ENCODE peak calls at places on chromosomes 12 and 14, in five cellular contexts. A, M, E, C and T are unnamed samples. For H3K4me1, the result is how much of the 10 kb centered on the place peaks cover.

GRCh38 chr12:14723763-14724162 is 27.4 kb upstream of the GUCY2C start:
- DNase-seq in A (no peak), M (peak), E (peak), C (peak), T (no peak)

GRCh38 chr12:132263061-132263360 is 66.4 kb downstream of the GALNT9 start:
- DNase-seq in A (no peak), M (no peak), E (no peak), C (no peak), T (no peak)

GRCh38 chr12:97075583-97076268 is 168.7 kb downstream of the NEDD1 start:
- DNase-seq in A (no peak), M (no peak), E (no peak), C (no peak), T (no peak)

GRCh38 chr14:75433631-75434556 is 6.1 kb downstream of the JDP2 start:
- DNase-seq in A (no peak), M (no peak), E (peak), C (peak), T (no peak)

GRCh38 chr12:62933871-62934798 is 815 bp downstream of the PPM1H start:
- DNase-seq in A (peak), M (peak), E (peak), C (peak), T (peak)

GRCh38 chr14:71372411-71372838 is 465.2 kb downstream of the PCNX1 start:
- DNase-seq in A (no peak), M (no peak), E (peak), C (no peak), T (no peak)

GRCh38 chr14:81031488-81031887 is 76.1 kb downstream of the TSHR start:
- DNase-seq in A (no peak), M (no peak), E (no peak), C (no peak), T (no peak)

GRCh38 chr12:48901278-48901677 is 24.0 kb downstream of the FKBP11 start:
- DNase-seq in A (no peak), M (no peak), E (no peak), C (no peak), T (no peak)

GRCh38 chr14:80425686-80426085 is 214.4 kb upstream of the DIO2 start:
- DNase-seq in A (no peak), M (no peak), E (peak), C (no peak), T (no peak)

GRCh38 chr12:27595231-27595642 is 71.2 kb downstream of the PPFIBP1 start:
- DNase-seq in A (no peak), M (peak), E (peak), C (no peak), T (no peak)

GRCh38 chr12:43914923-43915468 is 79.1 kb downstream of the TMEM117 start:
- DNase-seq in A (no peak), M (no peak), E (peak), C (no peak), T (no peak)

GRCh38 chr12:558595-558994 is 98.9 kb downstream of the B4GALNT3 start:
- DNase-seq in A (no peak), M (no peak), E (no peak), C (no peak), T (no peak)

GRCh38 chr14:97046991-97047390 is 249.8 kb downstream of the VRK1 start:
- DNase-seq in A (no peak), M (no peak), E (no peak), C (no peak), T (no peak)

GRCh38 chr14:80638620-80639215 is 302.8 kb downstream of the CEP128 start:
- DNase-seq in A (no peak), M (no peak), E (no peak), C (no peak), T (no peak)

GRCh38 chr14:98408713-98409112 is 863.3 kb downstream of the BCL11B start:
- DNase-seq in A (no peak), M (no peak), E (no peak), C (peak), T (no peak)

GRCh38 chr12:53596920-53597363 is 29.2 kb downstream of the ATF7 start:
- DNase-seq in A (no peak), M (no peak), E (no peak), C (no peak), T (no peak)

GRCh38 chr14:100252684-100253083 is 13.7 kb downstream of the YY1 start:
- DNase-seq in A (no peak), M (no peak), E (no peak), C (no peak), T (no peak)

GRCh38 chr14:100246136-100246535 is 7.2 kb downstream of the YY1 start:
- DNase-seq in A (no peak), M (no peak), E (no peak), C (no peak), T (no peak)

GRCh38 chr14:100250732-100251465 is 12.0 kb downstream of the YY1 start:
- DNase-seq in A (no peak), M (no peak), E (no peak), C (no peak), T (no peak)

GRCh38 chr14:100241279-100241678 is 2.3 kb downstream of the YY1 start:
- DNase-seq in A (no peak), M (no peak), E (no peak), C (no peak), T (no peak)

GRCh38 chr14:100246809-100247428 is 8.0 kb downstream of the YY1 start:
- DNase-seq in A (no peak), M (no peak), E (peak), C (no peak), T (no peak)
- H3K4me1 ChIP-seq in A (half or more), M (half or more), E (under half), C (under half), T (half or more)

DNA sequence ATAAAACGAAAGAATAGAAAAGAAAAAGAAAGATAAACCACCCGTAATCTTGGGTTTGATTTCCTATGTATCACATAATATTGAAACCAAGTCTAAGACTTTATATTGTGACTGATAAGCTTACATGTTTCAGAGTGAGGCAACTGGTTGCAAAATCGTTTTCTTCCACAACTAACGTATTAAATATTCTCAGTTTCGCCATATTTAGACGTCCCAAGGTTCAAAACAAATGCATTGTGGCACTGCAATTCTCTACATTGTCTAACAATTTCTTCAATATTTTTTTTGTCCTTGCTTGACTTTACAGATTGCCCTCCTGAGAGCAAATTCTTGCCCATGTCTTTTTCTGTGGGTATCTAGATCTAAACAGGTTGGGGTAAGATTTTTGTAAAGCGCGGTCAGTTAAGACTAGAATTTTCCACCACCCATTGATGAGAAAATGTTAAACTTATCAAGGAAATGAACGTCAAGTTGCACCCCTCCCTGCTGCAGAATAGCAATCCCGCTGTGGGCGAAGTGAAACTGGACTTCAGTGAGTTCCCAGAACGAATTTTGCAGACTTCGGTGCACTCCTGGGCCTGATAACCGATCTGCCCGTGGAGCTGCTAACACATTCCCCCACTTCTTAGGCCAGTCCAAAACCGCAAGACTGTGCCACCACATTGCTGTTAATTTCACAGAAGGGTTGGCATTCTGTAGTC is 2.7 kb downstream of the TBX3 start:
- DNase-seq in A (no peak), M (no peak), E (no peak), C (no peak), T (no peak)
- TF ChIP-seq CTCF in A (no peak), M (no peak), E (no peak), C (no peak), T (no peak)

GRCh38 chr14:55585854-55586253 is 5.8 kb downstream of the KTN1 start:
- DNase-seq in A (no peak), M (no peak), E (no peak), C (no peak), T (no peak)
- H3K4me3 ChIP-seq in A (no peak), M (no peak), E (no peak), C (no peak), T (peak)

GRCh38 chr14:93967637-93968250 is 8.6 kb downstream of the ASB2 start:
- DNase-seq in A (no peak), M (no peak), E (no peak), C (no peak), T (no peak)
- H3K4me1 ChIP-seq in A (under half), M (half or more), E (under half), C (under half), T (half or more)

GRCh38 chr12:42534184-42534838 is 55.2 kb downstream of the PRICKLE1 start:
- DNase-seq in A (no peak), M (no peak), E (no peak), C (no peak), T (no peak)
- TF ChIP-seq CTCF in A (no peak), M (no peak), E (no peak), C (no peak), T (no peak)

DNA sequence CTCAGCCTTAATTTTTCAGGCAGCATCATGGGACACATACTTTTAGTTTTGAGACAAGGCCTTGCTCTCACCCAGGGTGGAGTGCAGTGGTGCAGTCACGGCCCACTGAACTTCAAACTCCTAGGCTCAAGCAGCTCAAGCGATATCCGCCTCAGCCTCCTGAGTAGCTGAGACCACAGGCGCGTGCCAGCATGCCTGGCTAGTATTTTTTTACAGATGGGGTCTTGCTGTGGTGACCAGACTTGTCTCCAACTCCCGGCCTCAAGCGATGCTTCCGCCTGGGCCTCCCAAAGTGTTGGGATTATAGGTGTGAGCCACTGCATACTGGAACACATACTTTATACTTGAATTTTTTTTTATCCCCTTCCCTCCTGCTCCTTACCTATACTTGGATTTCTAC is 2.8 kb downstream of the RDH5 start:
- DNase-seq in A (no peak), M (no peak), E (no peak), C (no peak), T (peak)
- H3K4me3 ChIP-seq in A (no peak), M (no peak), E (no peak), C (no peak), T (peak)

GRCh38 chr14:64728106-64728505 is 23.9 kb downstream of the PLEKHG3 start:
- DNase-seq in A (peak), M (no peak), E (no peak), C (no peak), T (no peak)
- H3K4me1 ChIP-seq in A (under half), M (under half), E (under half), C (under half), T (under half)